ENCODE peak calls at places on chromosomes 5 and 9, in eight cellular contexts. T is psoas muscle; S is adipocyte; J is heart right ventricle; F is cardiac muscle cell; P is HepG2; A is effector memory CD4-positive, alpha-beta T cell; R is IMR-90. U is an unnamed sample.

GRCh38 chr5:175059687-175060194 is 335.4 kb downstream of the MSX2 start:
- DNase-seq in T (peak), S (peak), J (peak), F (peak), P (peak), A (no peak), R (peak), U (peak)

GRCh38 chr9:77488439-77489126 is 159.5 kb downstream of the GNA14 start:
- DNase-seq in T (no peak), S (peak), J (no peak), F (peak), P (no peak), A (no peak), R (peak), U (peak)

GRCh38 chr9:27539479-27540441 is 10.1 kb upstream of the MOB3B start:
- DNase-seq in T (peak), S (peak), J (no peak), F (no peak), P (peak), A (no peak), R (peak), U (peak)

GRCh38 chr5:2200261-2200965 is 317.7 kb upstream of the IRX4 start:
- DNase-seq in T (no peak), S (no peak), J (no peak), F (no peak), P (no peak), A (no peak), R (no peak), U (no peak)

GRCh38 chr5:102742215-102742614 is 12.9 kb upstream of the PAM start:
- DNase-seq in T (no peak), S (no peak), J (no peak), F (no peak), P (no peak), A (no peak), R (no peak), U (no peak)

GRCh38 chr9:12732971-12733370 is 39.8 kb downstream of the TYRP1 start:
- DNase-seq in T (no peak), S (peak), J (no peak), F (no peak), P (no peak), A (no peak), R (no peak), U (peak)

GRCh38 chr5:14452685-14453084 is 128.9 kb upstream of the OTULINL start:
- DNase-seq in T (no peak), S (peak), J (no peak), F (no peak), P (no peak), A (no peak), R (peak), U (peak)

GRCh38 chr5:151123897-151124751 is 33.5 kb downstream of the ANXA6 start:
- DNase-seq in T (peak), S (peak), J (peak), F (no peak), P (no peak), A (no peak), R (peak), U (peak)

GRCh38 chr9:109062543-109062942 is 49.2 kb upstream of the CTNNAL1 start:
- DNase-seq in T (no peak), S (no peak), J (no peak), F (no peak), P (no peak), A (no peak), R (no peak), U (peak)

GRCh38 chr9:130731355-130731754 is 37.8 kb downstream of the EXOSC2 start:
- DNase-seq in T (no peak), S (no peak), J (no peak), F (no peak), P (no peak), A (no peak), R (no peak), U (no peak)

GRCh38 chr9:105439428-105439827 is 8.4 kb upstream of the FSD1L start:
- DNase-seq in T (no peak), S (no peak), J (no peak), F (no peak), P (no peak), A (no peak), R (peak), U (no peak)

GRCh38 chr9:95876595-95876994 is 1.1 kb downstream of the ERCC6L2 start:
- DNase-seq in T (no peak), S (peak), J (no peak), F (peak), P (peak), A (no peak), R (peak), U (peak)

GRCh38 chr9:137445275-137445807 is 4.2 kb upstream of the ENTPD8 start:
- DNase-seq in T (peak), S (peak), J (peak), F (peak), P (peak), A (peak), R (peak), U (peak)

GRCh38 chr5:149675467-149676201 is 54.5 kb upstream of the PPARGC1B start:
- DNase-seq in T (no peak), S (no peak), J (peak), F (no peak), P (no peak), A (no peak), R (no peak), U (no peak)

GRCh38 chr5:68949711-68950110 is 144.1 kb upstream of the SLC30A5 start:
- DNase-seq in T (no peak), S (no peak), J (no peak), F (no peak), P (no peak), A (no peak), R (no peak), U (no peak)

GRCh38 chr5:101915559-101915958 is 380.5 kb downstream of the SLCO4C1 start:
- DNase-seq in T (no peak), S (no peak), J (no peak), F (no peak), P (no peak), A (no peak), R (no peak), U (no peak)

GRCh38 chr9:111429175-111429574 is 55.0 kb downstream of the ECPAS start:
- DNase-seq in T (no peak), S (no peak), J (no peak), F (no peak), P (peak), A (no peak), R (peak), U (no peak)

GRCh38 chr9:85960688-85961093 is 19.7 kb downstream of the NAA35 start:
- DNase-seq in T (no peak), S (peak), J (no peak), F (no peak), P (no peak), A (no peak), R (peak), U (no peak)

GRCh38 chr9:29668732-29669131 is 2095.5 kb upstream of the C9orf72 start:
- DNase-seq in T (no peak), S (no peak), J (no peak), F (no peak), P (no peak), A (no peak), R (no peak), U (no peak)

GRCh38 chr5:119470105-119470763 is 17.9 kb downstream of the HSD17B4 start:
- DNase-seq in T (no peak), S (no peak), J (no peak), F (no peak), P (no peak), A (no peak), R (no peak), U (no peak)

GRCh38 chr5:168941901-168942300 is 359.0 kb downstream of the SLIT3 start:
- DNase-seq in T (no peak), S (no peak), J (no peak), F (peak), P (no peak), A (no peak), R (no peak), U (no peak)

GRCh38 chr9:100355561-100355960 is 2.8 kb upstream of the TEX10 start:
- DNase-seq in T (no peak), S (no peak), J (no peak), F (no peak), P (no peak), A (no peak), R (no peak), U (no peak)

GRCh38 chr5:56791396-56791795 is 24.0 kb upstream of the MAP3K1 start:
- DNase-seq in T (no peak), S (no peak), J (no peak), F (no peak), P (no peak), A (no peak), R (no peak), U (no peak)

GRCh38 chr9:19085295-19085694 is 17.4 kb downstream of the HAUS6 start:
- DNase-seq in T (no peak), S (peak), J (no peak), F (peak), P (peak), A (no peak), R (no peak), U (peak)

GRCh38 chr5:142432369-142432863 is 107.6 kb upstream of the SPRY4 start:
- DNase-seq in T (no peak), S (no peak), J (no peak), F (no peak), P (no peak), A (peak), R (no peak), U (no peak)

GRCh38 chr5:173781432-173781825 is 106.7 kb upstream of the CPEB4 start:
- DNase-seq in T (no peak), S (peak), J (no peak), F (no peak), P (peak), A (no peak), R (no peak), U (peak)

GRCh38 chr5:24163091-24163490 is 481.7 kb downstream of the CDH10 start:
- DNase-seq in T (no peak), S (no peak), J (no peak), F (no peak), P (no peak), A (no peak), R (no peak), U (no peak)

GRCh38 chr9:137453643-137454081 is 5.5 kb downstream of the NSMF start:
- DNase-seq in T (peak), S (peak), J (peak), F (peak), P (peak), A (peak), R (peak), U (peak)

GRCh38 chr5:15598294-15598902 is 98.4 kb downstream of the FBXL7 start:
- DNase-seq in T (no peak), S (peak), J (no peak), F (peak), P (peak), A (no peak), R (no peak), U (no peak)

GRCh38 chr5:45385321-45386058 is 310.7 kb downstream of the HCN1 start:
- DNase-seq in T (no peak), S (no peak), J (no peak), F (no peak), P (no peak), A (no peak), R (peak), U (peak)

GRCh38 chr5:154446183-154447073 is 631 bp downstream of the SAP30L start:
- DNase-seq in T (peak), S (peak), J (peak), F (peak), P (peak), A (peak), R (peak), U (peak)

GRCh38 chr5:67160985-67161384 is 35.6 kb downstream of the CD180 start:
- DNase-seq in T (no peak), S (peak), J (no peak), F (no peak), P (no peak), A (peak), R (peak), U (peak)

GRCh38 chr5:60698316-60698715 is 1.6 kb downstream of the DEPDC1B start:
- DNase-seq in T (no peak), S (no peak), J (no peak), F (no peak), P (no peak), A (no peak), R (no peak), U (no peak)

GRCh38 chr9:135702002-135702721 is at the start of gene KCNT1:
- DNase-seq in T (peak), S (peak), J (peak), F (peak), P (no peak), A (peak), R (peak), U (peak)

GRCh38 chr9:137299938-137300337 is 2.1 kb downstream of the NRARP start:
- DNase-seq in T (no peak), S (no peak), J (peak), F (peak), P (no peak), A (no peak), R (no peak), U (no peak)

GRCh38 chr5:134119720-134120119 is 5.2 kb downstream of the TCF7 start:
- DNase-seq in T (no peak), S (no peak), J (no peak), F (no peak), P (no peak), A (no peak), R (no peak), U (no peak)

GRCh38 chr5:177524941-177525655 is 8.3 kb upstream of the DDX41 start:
- DNase-seq in T (no peak), S (no peak), J (peak), F (no peak), P (no peak), A (no peak), R (no peak), U (no peak)

GRCh38 chr9:3434594-3434993 is 91.2 kb downstream of the RFX3 start:
- DNase-seq in T (no peak), S (peak), J (no peak), F (no peak), P (no peak), A (no peak), R (peak), U (peak)

GRCh38 chr9:76571288-76572204 is 112.6 kb downstream of the GCNT1 start:
- DNase-seq in T (no peak), S (peak), J (peak), F (no peak), P (no peak), A (no peak), R (no peak), U (peak)

GRCh38 chr5:142529626-142530278 is 156.1 kb downstream of the FGF1 start:
- DNase-seq in T (no peak), S (no peak), J (no peak), F (no peak), P (peak), A (no peak), R (peak), U (peak)

DNA sequence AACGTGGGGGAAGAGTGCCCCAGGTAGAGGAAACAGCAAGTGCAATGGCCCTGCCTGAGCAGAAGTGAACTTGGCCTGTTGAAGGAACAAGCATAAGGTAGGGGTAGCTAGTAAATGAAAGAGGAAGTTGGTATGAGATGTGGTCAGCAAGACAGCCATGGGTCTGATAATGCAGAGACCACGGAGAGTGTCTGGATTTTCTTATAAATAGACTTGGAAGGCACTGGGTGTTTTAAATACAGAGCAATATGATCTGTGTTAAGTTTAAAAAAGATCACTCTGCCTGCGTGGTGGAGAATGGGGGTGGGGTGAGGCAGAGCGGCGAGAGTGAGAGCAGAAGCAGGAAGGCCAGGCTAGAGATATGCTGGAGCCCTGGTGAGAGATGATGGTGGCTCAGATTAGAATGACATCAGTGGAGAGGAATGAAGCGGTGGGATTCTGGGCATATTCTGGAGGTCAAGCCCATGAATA is 4.2 kb downstream of the ADAM19 start:
- DNase-seq in T (no peak), S (peak), J (no peak), F (peak), P (no peak), A (no peak), R (peak), U (peak)
- H3K4me3 ChIP-seq in T (peak), S (no peak), J (peak), F (no peak), P (no peak), A (peak), R (no peak), U (no peak)

GRCh38 chr9:123318192-123318591 is 37.8 kb upstream of the CRB2 start:
- DNase-seq in T (no peak), S (no peak), J (no peak), F (no peak), P (no peak), A (no peak), R (no peak), U (no peak)
- H3K4me3 ChIP-seq in T (no peak), S (no peak), J (no peak), F (no peak), P (no peak), A (no peak), R (no peak), U (no peak)

DNA sequence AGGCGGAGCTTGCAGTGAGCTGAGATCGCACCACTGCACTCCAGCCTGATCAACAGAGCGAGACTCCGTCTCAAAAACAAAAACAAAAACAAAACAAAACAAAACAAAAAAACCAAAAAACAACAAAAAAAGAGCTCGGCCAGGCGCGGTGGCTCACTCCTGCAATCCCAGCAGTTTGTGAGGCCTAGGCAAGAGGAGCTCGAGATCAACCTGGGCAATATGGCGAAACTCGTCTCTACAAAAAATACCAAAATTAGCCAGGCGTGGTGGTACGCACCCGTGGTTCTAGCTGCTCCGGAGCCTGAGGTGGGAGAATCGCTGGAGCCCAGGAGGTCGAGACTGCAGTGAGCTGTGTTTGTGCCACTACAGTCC is 20.2 kb downstream of the TRIM7 start:
- DNase-seq in T (no peak), S (no peak), J (no peak), F (no peak), P (no peak), A (no peak), R (no peak), U (no peak)
- H3K4me3 ChIP-seq in T (peak), S (peak), J (peak), F (no peak), P (peak), A (no peak), R (peak), U (peak)

GRCh38 chr9:90843530-90843929 is 41.9 kb downstream of the SYK start:
- DNase-seq in T (no peak), S (no peak), J (no peak), F (no peak), P (no peak), A (no peak), R (no peak), U (no peak)

GRCh38 chr9:90842984-90843383 is 41.4 kb downstream of the SYK start:
- DNase-seq in T (no peak), S (no peak), J (no peak), F (no peak), P (no peak), A (no peak), R (no peak), U (no peak)

GRCh38 chr9:90842378-90842777 is 40.8 kb downstream of the SYK start:
- DNase-seq in T (no peak), S (no peak), J (no peak), F (no peak), P (no peak), A (no peak), R (no peak), U (no peak)

GRCh38 chr9:90841213-90841612 is 39.6 kb downstream of the SYK start:
- DNase-seq in T (no peak), S (no peak), J (no peak), F (no peak), P (no peak), A (no peak), R (no peak), U (no peak)

GRCh38 chr9:90841615-90842014 is 40.0 kb downstream of the SYK start:
- DNase-seq in T (no peak), S (no peak), J (no peak), F (no peak), P (no peak), A (no peak), R (no peak), U (no peak)
- H3K4me3 ChIP-seq in T (no peak), S (no peak), J (no peak), F (no peak), P (no peak), A (no peak), R (no peak), U (no peak)

GRCh38 chr9:114180701-114181582 is 25.6 kb downstream of the COL27A1 start:
- DNase-seq in T (no peak), S (peak), J (no peak), F (peak), P (no peak), A (no peak), R (peak), U (peak)
- H3K4me3 ChIP-seq in T (no peak), S (no peak), J (no peak), F (no peak), P (no peak), A (no peak), R (no peak), U (no peak)

U was measured in AG10803.